ENCODE peak calls at places on chromosomes 16 and 17, in nine cellular contexts. W, I, E, S, X, G, B, R and Y are unnamed samples.

GRCh38 chr17:79341529-79341780 is 266.8 kb downstream of the ENGASE start:
- DNase-seq in W (no peak), R (no peak), G (no peak), S (no peak), B (no peak), E (no peak), I (no peak), X (no peak), Y (no peak)

GRCh38 chr17:42706732-42707131 is 24.4 kb downstream of the CNTNAP1 start:
- DNase-seq in E (no peak), W (no peak), B (no peak), R (no peak), X (no peak), I (no peak), S (no peak), G (no peak), Y (no peak)

GRCh38 chr16:12891836-12892235 is 9.6 kb upstream of the SHISA9 start:
- DNase-seq in B (no peak), X (no peak), W (no peak), I (no peak), S (no peak), G (no peak), R (no peak), E (no peak), Y (no peak)

GRCh38 chr17:29579866-29580771 is 9.3 kb downstream of the GIT1 start:
- DNase-seq in E (no peak), I (peak; percentile 85), G (peak; percentile 88), R (peak; percentile 90), W (peak; percentile 63), S (peak; percentile 78), X (peak; percentile 27), B (peak; percentile 90), Y (peak; percentile 80)

GRCh38 chr17:77899494-77899893 is 59.0 kb upstream of the TNRC6C start:
- DNase-seq in I (no peak), X (no peak), E (no peak), R (no peak), G (no peak), W (no peak), B (no peak), S (no peak), Y (no peak)

GRCh38 chr17:20852541-20853370 is 190.1 kb downstream of the USP22 start:
- DNase-seq in X (no peak), S (peak; percentile 69), R (no peak), B (peak; percentile 39), W (no peak), E (no peak), I (peak; percentile 61), G (peak; percentile 41), Y (no peak)

GRCh38 chr17:82551779-82552457 is 32.4 kb downstream of the FOXK2 start:
- DNase-seq in W (no peak), E (peak; percentile 54), X (no peak), S (peak; percentile 76), R (peak; percentile 89), I (peak; percentile 70), G (peak; percentile 69), B (peak; percentile 76), Y (peak; percentile 54)

GRCh38 chr16:58116046-58116445 is 13.1 kb downstream of the CFAP20 start:
- DNase-seq in S (no peak), E (no peak), W (no peak), I (no peak), X (no peak), G (no peak), R (no peak), B (no peak), Y (no peak)

GRCh38 chr17:61627658-61628057 is 36.6 kb upstream of the NACA2 start:
- DNase-seq in W (no peak), S (no peak), R (no peak), E (no peak), I (no peak), B (no peak), X (no peak), G (no peak), Y (no peak)

GRCh38 chr17:59754547-59754946 is 47.1 kb downstream of the VMP1 start:
- DNase-seq in G (no peak), R (no peak), W (peak; percentile 96), I (no peak), E (no peak), S (no peak), X (peak; percentile 93), B (no peak), Y (peak; percentile 89)

DNA sequence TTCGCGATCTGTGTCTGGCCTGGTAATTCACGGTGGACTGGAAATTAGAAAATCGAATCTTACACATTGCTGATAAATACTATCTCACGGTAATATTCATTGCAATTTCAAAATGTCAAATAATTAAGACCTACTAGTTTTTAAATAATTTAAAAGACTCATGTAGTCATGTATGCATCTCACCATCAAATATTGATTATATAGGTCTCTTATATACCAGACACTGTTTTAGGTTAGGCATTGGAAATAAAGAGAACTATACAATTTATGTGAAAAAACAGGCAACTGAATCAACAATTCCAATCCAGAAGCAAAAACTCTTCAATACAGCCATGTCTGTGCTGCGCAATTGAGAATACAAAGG is 7.5 kb upstream of the PIRT start:
- DNase-seq in X (no peak), E (no peak), W (no peak), B (no peak), S (no peak), G (no peak), I (no peak), R (no peak), Y (no peak)
- TF ChIP-seq CTCF in X (no peak), E (no peak), W (no peak), B (no peak), S (no peak), G (no peak), I (no peak), R (no peak), Y (no peak)

GRCh38 chr17:3636154-3636907 is at the start of the genes CTNS and SHPK:
- DNase-seq in I (peak; percentile 97), E (peak; percentile 90), G (peak; percentile 97), W (peak; percentile 79), B (peak; percentile 98), R (peak; percentile 97), X (peak; percentile 75), S (peak; percentile 98), Y (peak; percentile 95)

GRCh38 chr17:3641717-3642486 is 5.3 kb downstream of the CTNS start:
- DNase-seq in S (no peak), B (no peak), W (no peak), E (no peak), X (no peak), I (no peak), G (no peak), R (no peak), Y (no peak)

GRCh38 chr17:3636908-3637373 is 381 bp downstream of the CTNS start:
- DNase-seq in G (no peak), B (no peak), X (no peak), W (no peak), R (no peak), E (no peak), S (peak; percentile 38), I (no peak), Y (no peak)

GRCh38 chr17:3641014-3641413 is 4.5 kb downstream of the CTNS start:
- DNase-seq in I (no peak), E (no peak), X (no peak), S (peak; percentile 71), B (no peak), G (no peak), R (no peak), W (no peak), Y (no peak)

GRCh38 chr17:3639981-3640596 is 3.5 kb downstream of the CTNS start:
- DNase-seq in B (no peak), E (no peak), R (no peak), W (peak; percentile 56), X (peak; percentile 45), G (no peak), I (no peak), S (peak; percentile 28), Y (peak; percentile 49)
- H3K4me3 ChIP-seq in B (no peak overlapping the region), E (no peak overlapping the region), R (no peak overlapping the region), W (no peak overlapping the region), X (no peak overlapping the region), G (no peak overlapping the region), I (no peak overlapping the region), S (no peak overlapping the region), Y (no peak overlapping the region)

GRCh38 chr16:27328937-27329336 is 15.2 kb downstream of the IL4R start:
- DNase-seq in I (no peak), B (no peak), X (no peak), R (no peak), E (no peak), S (no peak), W (no peak), G (no peak), Y (no peak)
- TF ChIP-seq CTCF in I (no peak), B (no peak), X (no peak), R (no peak), E (no peak), S (no peak), W (no peak), G (no peak), Y (no peak)

DNA sequence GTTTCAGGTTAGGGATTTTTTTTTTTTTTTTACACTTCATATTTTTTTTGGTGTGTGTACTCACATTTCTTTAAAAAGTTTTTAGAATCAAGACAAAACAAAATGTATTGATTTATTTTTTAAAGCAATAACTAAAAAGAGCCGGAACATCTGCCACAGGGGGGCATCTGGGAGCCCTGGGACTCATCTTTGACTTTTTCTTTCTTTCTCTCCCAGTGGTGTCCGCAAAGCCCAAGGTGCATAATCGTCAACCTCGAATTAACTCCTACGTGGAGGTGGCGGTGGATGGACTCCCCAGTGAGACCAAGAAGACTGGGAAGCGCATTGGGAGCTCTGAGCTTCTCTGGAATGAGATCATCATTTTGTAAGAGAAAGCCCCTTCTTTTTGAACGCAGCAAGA is 36.3 kb downstream of the WWP2 start:
- DNase-seq in E (no peak), B (no peak), X (no peak), G (no peak), R (no peak), W (no peak), S (peak; percentile 46), I (no peak), Y (no peak)
- H3K4me3 ChIP-seq in E (no peak overlapping the region), B (no peak overlapping the region), X (no peak overlapping the region), G (no peak overlapping the region), R (no peak overlapping the region), W (no peak overlapping the region), S (no peak overlapping the region), I (no peak overlapping the region), Y (no peak overlapping the region)

DNA sequence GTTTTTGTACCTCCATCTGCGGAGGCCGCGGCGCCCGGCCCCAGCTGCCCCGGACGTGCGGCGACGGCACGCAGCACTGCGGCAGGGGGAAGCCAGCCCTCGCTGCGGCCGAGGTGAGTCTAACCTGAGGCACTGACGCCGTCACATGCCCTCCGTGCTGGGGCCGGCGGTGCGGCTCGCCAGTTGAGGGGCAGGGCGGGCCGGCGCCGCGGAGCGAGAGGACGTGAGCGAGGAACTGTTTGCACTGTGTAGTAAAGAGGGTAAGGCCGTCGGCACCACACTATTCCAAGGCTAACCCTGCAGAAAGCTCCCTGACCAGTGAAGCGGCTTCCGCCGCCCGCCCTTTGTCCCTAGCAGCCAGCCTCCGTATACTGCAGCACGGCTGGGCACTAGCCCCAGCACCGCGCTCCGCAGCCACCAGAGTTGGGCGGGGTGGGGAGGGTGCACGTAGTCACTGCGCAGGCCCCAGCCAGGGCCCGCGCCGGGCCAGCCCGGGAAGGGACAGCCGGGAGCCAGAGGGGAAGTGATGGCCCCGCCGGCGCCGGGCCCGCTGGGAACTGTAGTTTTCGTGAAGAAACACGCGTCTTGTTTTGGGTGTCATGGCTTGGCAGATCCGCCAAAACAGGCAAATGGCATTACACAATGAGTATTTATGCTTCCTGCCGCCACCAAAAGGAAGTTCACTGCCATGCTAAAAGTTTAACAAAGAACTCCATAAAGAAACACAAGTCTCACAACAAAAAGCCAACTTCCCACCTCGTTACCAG is 580 bp upstream of the KANSL1 start:
- DNase-seq in W (peak; percentile 60), R (peak; percentile 97), I (peak; percentile 93), G (peak; percentile 99), X (peak; percentile 91), S (peak; percentile 98), B (peak; percentile 99), E (peak; percentile 83), Y (peak; percentile 98)
- TF ChIP-seq CTCF in W (no peak), R (no peak), I (no peak), G (no peak), X (no peak), S (peak; percentile 21), B (no peak), E (peak; percentile 17), Y (no peak)

GRCh38 chr17:75475144-75475835 is 18.9 kb downstream of the TMEM94 start:
- DNase-seq in B (no peak), G (no peak), I (no peak), X (no peak), S (no peak), W (no peak), R (no peak), E (no peak), Y (no peak)
- H3K4me3 ChIP-seq in B (peak overlapping the region; percentile 24), G (peak overlapping the region; percentile 43), I (no peak overlapping the region), X (no peak overlapping the region), S (no peak overlapping the region), W (no peak overlapping the region), R (no peak overlapping the region), E (no peak overlapping the region), Y (no peak overlapping the region)